ENCODE peak calls at places on chromosomes 5 and 9, in six cellular contexts. X is left ventricle myocardium superior, K is adrenal gland, L is NCI-H774, J is putamen, Q is fibroblast of lung. G is an unnamed sample.

GRCh38 chr5:138874241-138874640 is 894 bp downstream of the LRRTM2 start:
- DNase-seq in L (no peak), J (peak; percentile 77), Q (peak; percentile 40), X (no peak), K (no peak), G (no peak)

GRCh38 chr9:121995997-121996396 is 97.1 kb downstream of the TTLL11 start:
- DNase-seq in J (no peak), Q (no peak), L (no peak), X (no peak), K (no peak), G (no peak)

GRCh38 chr5:148910686-148911361 is 84.4 kb downstream of the ADRB2 start:
- DNase-seq in L (no peak), K (peak; percentile 27), Q (peak; percentile 90), X (peak; percentile 32), J (no peak), G (no peak)

GRCh38 chr5:68522863-68523262 is 307.3 kb downstream of the PIK3R1 start:
- DNase-seq in K (no peak), Q (peak; percentile 42), X (no peak), L (no peak), J (no peak), G (no peak)

GRCh38 chr5:180785151-180785781 is 17.3 kb downstream of the MGAT1 start:
- DNase-seq in J (no peak), L (no peak), X (no peak), K (peak; percentile 59), Q (peak; percentile 41), G (no peak)

GRCh38 chr9:137326436-137327060 is 24.5 kb upstream of the NRARP start:
- DNase-seq in X (no peak), K (no peak), Q (no peak), J (no peak), L (no peak), G (no peak)

GRCh38 chr5:57915536-57915935 is 432.9 kb upstream of the ACTBL2 start:
- DNase-seq in Q (no peak), L (no peak), K (no peak), J (peak; percentile 77), X (no peak), G (no peak)

GRCh38 chr5:66234241-66234640 is 90.1 kb downstream of the SREK1 start:
- DNase-seq in Q (no peak), X (no peak), J (no peak), L (no peak), K (no peak), G (no peak)

GRCh38 chr5:168766038-168766700 is 187.0 kb upstream of the PANK3 start:
- DNase-seq in X (no peak), Q (no peak), K (no peak), L (no peak), J (peak; percentile 81), G (no peak)

GRCh38 chr9:109771084-109771483 is 8.9 kb upstream of the PALM2AKAP2 start:
- DNase-seq in X (no peak), K (no peak), J (no peak), Q (peak; percentile 58), L (no peak), G (no peak)

GRCh38 chr5:140108093-140109049 is 5.5 kb upstream of the PURA start:
- DNase-seq in K (no peak), X (peak; percentile 33), Q (no peak), J (no peak), L (no peak), G (peak; percentile 21)

GRCh38 chr9:129278391-129279237 is 100.6 kb upstream of the IER5L start:
- DNase-seq in J (no peak), Q (no peak), L (peak; percentile 94), K (no peak), X (no peak), G (no peak)

GRCh38 chr9:100379862-100380261 is 27.1 kb upstream of the TEX10 start:
- DNase-seq in J (no peak), X (no peak), L (no peak), K (no peak), Q (peak; percentile 67), G (no peak)